ENCODE peak calls at places on chromosomes 2 and 18, in eight cellular contexts. I is uterus; L is memory B cell; D is fibroblast of the conjunctiva; O is HEK293T; F is neural progenitor cell; G is nucleus accumbens; Y is naive thymus-derived CD4-positive, alpha-beta T cell. W is an unnamed sample.

GRCh38 chr2:152525277-152525838 is 190.4 kb downstream of the FMNL2 start:
- DNase-seq in I (no peak), L (no peak), D (peak), O (no peak), F (no peak), G (no peak), Y (no peak), W (no peak)

GRCh38 chr2:64978514-64979268 is 10.5 kb upstream of the SLC1A4 start:
- DNase-seq in I (no peak), L (no peak), D (no peak), O (no peak), F (no peak), G (no peak), Y (no peak), W (no peak)

GRCh38 chr2:239294571-239295054 is 106.2 kb downstream of the HDAC4 start:
- DNase-seq in I (peak), L (no peak), D (no peak), O (no peak), F (no peak), G (no peak), Y (no peak), W (no peak)

GRCh38 chr18:63775166-63775730 is at the start of gene SERPINB7:
- DNase-seq in I (no peak), L (no peak), D (no peak), O (no peak), F (no peak), G (no peak), Y (no peak), W (no peak)

GRCh38 chr2:67289921-67290371 is 107.2 kb upstream of the ETAA1 start:
- DNase-seq in I (no peak), L (no peak), D (no peak), O (no peak), F (no peak), G (no peak), Y (no peak), W (no peak)

GRCh38 chr18:50749421-50749820 is 70.4 kb downstream of the MRO start:
- DNase-seq in I (no peak), L (no peak), D (no peak), O (no peak), F (no peak), G (no peak), Y (no peak), W (no peak)

GRCh38 chr18:23614891-23615290 is 28.6 kb upstream of the NPC1 start:
- DNase-seq in I (no peak), L (no peak), D (no peak), O (no peak), F (no peak), G (no peak), Y (no peak), W (no peak)

GRCh38 chr2:56297671-56298070 is 113.9 kb downstream of the CCDC85A start:
- DNase-seq in I (no peak), L (no peak), D (no peak), O (no peak), F (no peak), G (no peak), Y (no peak), W (no peak)

GRCh38 chr2:15943378-15943851 is 3.1 kb downstream of the MYCN start:
- DNase-seq in I (no peak), L (no peak), D (no peak), O (peak), F (peak), G (peak), Y (no peak), W (no peak)

GRCh38 chr2:70897977-70898226 is 37.8 kb upstream of the ATP6V1B1 start:
- DNase-seq in I (no peak), L (no peak), D (no peak), O (no peak), F (no peak), G (no peak), Y (no peak), W (no peak)

GRCh38 chr18:74310411-74310810 is 5.2 kb upstream of the C18orf63 start:
- DNase-seq in I (no peak), L (no peak), D (no peak), O (peak), F (no peak), G (no peak), Y (peak), W (no peak)

GRCh38 chr2:33136570-33136969 is 189.8 kb downstream of the LTBP1 start:
- DNase-seq in I (no peak), L (no peak), D (no peak), O (no peak), F (no peak), G (no peak), Y (no peak), W (no peak)

GRCh38 chr2:204491528-204491927 is 53.7 kb upstream of the PARD3B start:
- DNase-seq in I (no peak), L (no peak), D (peak), O (no peak), F (no peak), G (no peak), Y (no peak), W (no peak)

GRCh38 chr18:23719634-23720201 is 30.5 kb downstream of the LAMA3 start:
- DNase-seq in I (peak), L (no peak), D (peak), O (no peak), F (no peak), G (no peak), Y (no peak), W (no peak)

GRCh38 chr2:3523551-3524041 is 4.3 kb upstream of the ADI1 start:
- DNase-seq in I (no peak), L (no peak), D (no peak), O (no peak), F (no peak), G (no peak), Y (no peak), W (no peak)

GRCh38 chr18:36532394-36532793 is 234.9 kb downstream of the FHOD3 start:
- DNase-seq in I (no peak), L (no peak), D (no peak), O (no peak), F (no peak), G (no peak), Y (no peak), W (no peak)

GRCh38 chr2:157627594-157628281 is 926 bp downstream of the ACVR1C start:
- DNase-seq in I (no peak), L (no peak), D (no peak), O (peak), F (peak), G (no peak), Y (peak), W (peak)

GRCh38 chr2:165573534-165574461 is 104.3 kb downstream of the CSRNP3 start:
- DNase-seq in I (peak), L (no peak), D (no peak), O (peak), F (peak), G (peak), Y (no peak), W (no peak)

GRCh38 chr2:74655579-74655978 is 1.5 kb downstream of the SEMA4F start:
- DNase-seq in I (no peak), L (no peak), D (no peak), O (no peak), F (no peak), G (no peak), Y (no peak), W (no peak)

GRCh38 chr2:219569635-219570034 is 1.7 kb downstream of the OBSL1 start:
- DNase-seq in I (no peak), L (no peak), D (no peak), O (no peak), F (no peak), G (no peak), Y (no peak), W (no peak)

GRCh38 chr2:144133881-144134280 is 386.0 kb downstream of the ZEB2 start:
- DNase-seq in I (no peak), L (no peak), D (no peak), O (no peak), F (no peak), G (no peak), Y (no peak), W (no peak)

GRCh38 chr2:74368499-74368898 is 11.6 kb downstream of the DCTN1 start:
- DNase-seq in I (no peak), L (no peak), D (no peak), O (no peak), F (no peak), G (no peak), Y (no peak), W (no peak)

GRCh38 chr18:35458271-35458670 is 39.5 kb downstream of the INO80C start:
- DNase-seq in I (no peak), L (no peak), D (no peak), O (no peak), F (no peak), G (no peak), Y (no peak), W (no peak)

GRCh38 chr2:240812301-240812680 is 7.7 kb downstream of the KIF1A start:
- DNase-seq in I (no peak), L (no peak), D (no peak), O (no peak), F (no peak), G (no peak), Y (no peak), W (no peak)

GRCh38 chr2:137205324-137205723 is 440.0 kb downstream of the THSD7B start:
- DNase-seq in I (no peak), L (no peak), D (no peak), O (no peak), F (no peak), G (no peak), Y (no peak), W (no peak)

GRCh38 chr18:79753391-79753851 is 44.3 kb upstream of the KCNG2 start:
- DNase-seq in I (no peak), L (no peak), D (no peak), O (no peak), F (no peak), G (no peak), Y (no peak), W (no peak)

GRCh38 chr2:201795608-201796477 is 10.5 kb upstream of the CDK15 start:
- DNase-seq in I (no peak), L (no peak), D (no peak), O (peak), F (peak), G (no peak), Y (no peak), W (no peak)

GRCh38 chr2:28338046-28338753 is 54.5 kb upstream of the FOSL2 start:
- DNase-seq in I (peak), L (no peak), D (peak), O (no peak), F (peak), G (no peak), Y (no peak), W (no peak)

GRCh38 chr2:222840060-222840802 is 20.6 kb upstream of the ACSL3 start:
- DNase-seq in I (no peak), L (no peak), D (no peak), O (no peak), F (no peak), G (no peak), Y (no peak), W (no peak)

GRCh38 chr2:239259603-239260298 is 141.1 kb downstream of the HDAC4 start:
- DNase-seq in I (no peak), L (no peak), D (no peak), O (no peak), F (no peak), G (no peak), Y (peak), W (no peak)

GRCh38 chr2:109736177-109736827 is 57.8 kb upstream of the RGPD5 start:
- DNase-seq in I (peak), L (no peak), D (peak), O (peak), F (peak), G (no peak), Y (no peak), W (no peak)

GRCh38 chr18:27500531-27500930 is 315.4 kb upstream of the CHST9 start:
- DNase-seq in I (no peak), L (no peak), D (no peak), O (no peak), F (peak), G (no peak), Y (no peak), W (no peak)

GRCh38 chr2:36389081-36389480 is 33.5 kb downstream of the CRIM1 start:
- DNase-seq in I (no peak), L (no peak), D (no peak), O (no peak), F (no peak), G (no peak), Y (no peak), W (no peak)

GRCh38 chr18:36756262-36756661 is 72.5 kb downstream of the TPGS2 start:
- DNase-seq in I (no peak), L (no peak), D (peak), O (no peak), F (no peak), G (no peak), Y (no peak), W (no peak)

GRCh38 chr2:42300527-42300926 is 60.5 kb downstream of the COX7A2L start:
- DNase-seq in I (no peak), L (no peak), D (no peak), O (no peak), F (no peak), G (no peak), Y (no peak), W (no peak)

W was measured in T-helper 17 cell.